ENCODE peak calls at places on chromosomes 5 and 9, in five cellular contexts. B is trophoblast cell, I is mesendoderm, C is H9, X is neuronal stem cell. W is an unnamed sample.

GRCh38 chr9:38066907-38067610 is 2.0 kb downstream of the SHB start:
- DNase-seq in B (peak), I (peak), C (no peak), X (no peak), W (no peak)

GRCh38 chr5:35164860-35165542 is 65.3 kb downstream of the PRLR start:
- DNase-seq in B (no peak), I (no peak), C (no peak), X (no peak), W (no peak)

GRCh38 chr9:83065233-83065632 is 2.3 kb upstream of the RASEF start:
- DNase-seq in B (no peak), I (no peak), C (no peak), X (no peak), W (no peak)

GRCh38 chr9:121835581-121836381 is 184.3 kb downstream of the DAB2IP start:
- DNase-seq in B (no peak), I (peak), C (no peak), X (no peak), W (peak)

GRCh38 chr5:113036826-113037225 is 60.2 kb downstream of the DCP2 start:
- DNase-seq in B (no peak), I (no peak), C (no peak), X (no peak), W (no peak)

GRCh38 chr5:173454764-173455598 is 126.8 kb upstream of the STC2 start:
- DNase-seq in B (peak), I (peak), C (no peak), X (no peak), W (peak)

GRCh38 chr9:132591244-132591643 is 8.8 kb downstream of the BARHL1 start:
- DNase-seq in B (no peak), I (no peak), C (no peak), X (no peak), W (no peak)

GRCh38 chr9:38362912-38363588 is 29.5 kb upstream of the ALDH1B1 start:
- DNase-seq in B (peak), I (peak), C (no peak), X (peak), W (peak)

GRCh38 chr9:14326264-14326826 is 12.4 kb upstream of the NFIB start:
- DNase-seq in B (peak), I (no peak), C (no peak), X (no peak), W (peak)

GRCh38 chr5:167736992-167737391 is 554.5 kb upstream of the WWC1 start:
- DNase-seq in B (no peak), I (no peak), C (no peak), X (no peak), W (no peak)

GRCh38 chr5:36237756-36238155 is 4.0 kb downstream of the NADK2 start:
- DNase-seq in B (peak), I (no peak), C (no peak), X (no peak), W (no peak)

GRCh38 chr5:88689662-88690351 is 193.2 kb downstream of the MEF2C start:
- DNase-seq in B (no peak), I (no peak), C (peak), X (no peak), W (no peak)

GRCh38 chr5:88688981-88689661 is 193.9 kb downstream of the MEF2C start:
- DNase-seq in B (no peak), I (no peak), C (peak), X (no peak), W (no peak)

GRCh38 chr5:88691945-88692868 is 190.8 kb downstream of the MEF2C start:
- DNase-seq in B (no peak), I (peak), C (peak), X (no peak), W (no peak)

GRCh38 chr5:88692979-88693932 is 189.7 kb downstream of the MEF2C start:
- DNase-seq in B (no peak), I (peak), C (peak), X (no peak), W (no peak)

GRCh38 chr5:88690619-88691560 is 192.1 kb downstream of the MEF2C start:
- DNase-seq in B (peak), I (peak), C (peak), X (no peak), W (peak)
- H3K4ac ChIP-seq in B (no peak), I (no peak), C (no peak), X (no peak), W (no peak)

GRCh38 chr5:73373814-73374510 is 74.6 kb downstream of the FOXD1 start:
- DNase-seq in B (no peak), I (no peak), C (no peak), X (no peak), W (no peak)
- H3K4ac ChIP-seq in B (peak), I (no peak), C (no peak), X (no peak), W (peak)

DNA sequence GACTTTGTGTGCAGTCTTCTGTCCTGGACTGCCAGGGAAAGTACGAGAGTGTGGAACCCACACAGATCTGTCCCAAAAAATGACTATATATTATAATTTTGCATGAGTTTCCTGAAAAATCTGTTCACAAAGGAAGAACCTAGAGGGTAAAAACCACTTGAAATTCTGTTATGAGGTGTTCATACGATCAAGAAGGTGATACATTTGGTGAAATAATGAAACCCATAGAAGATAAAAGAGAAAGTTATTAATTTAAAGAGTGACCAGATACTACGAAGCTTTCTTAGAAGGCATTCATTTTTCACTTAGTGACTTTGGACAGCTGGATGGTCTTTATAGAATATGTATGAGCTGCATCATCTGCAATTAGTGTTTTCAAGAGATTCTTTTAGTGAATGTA is 32.9 kb downstream of the SLC12A2 start:
- DNase-seq in B (no peak), I (no peak), C (no peak), X (no peak), W (no peak)
- H3K4ac ChIP-seq in B (no peak), I (no peak), C (no peak), X (no peak), W (no peak)

GRCh38 chr5:180818942-180819341 is 16.3 kb upstream of the MGAT1 start:
- DNase-seq in B (no peak), I (no peak), C (no peak), X (no peak), W (no peak)

GRCh38 chr5:180816608-180817534 is 14.3 kb upstream of the MGAT1 start:
- DNase-seq in B (peak), I (no peak), C (no peak), X (no peak), W (peak)

GRCh38 chr5:180817847-180818246 is 15.2 kb upstream of the MGAT1 start:
- DNase-seq in B (peak), I (no peak), C (no peak), X (no peak), W (no peak)

GRCh38 chr5:180820788-180821321 is 18.2 kb upstream of the MGAT1 start:
- DNase-seq in B (peak), I (no peak), C (no peak), X (no peak), W (peak)

GRCh38 chr5:180818275-180818674 is 15.7 kb upstream of the MGAT1 start:
- DNase-seq in B (no peak), I (no peak), C (no peak), X (no peak), W (no peak)
- H3K4ac ChIP-seq in B (no peak), I (no peak), C (no peak), X (no peak), W (peak)

GRCh38 chr5:7802855-7803254 is 48.1 kb downstream of the CFAP90 start:
- DNase-seq in B (peak), I (no peak), C (no peak), X (no peak), W (no peak)
- H3K4ac ChIP-seq in B (no peak), I (no peak), C (no peak), X (no peak), W (no peak)

DNA sequence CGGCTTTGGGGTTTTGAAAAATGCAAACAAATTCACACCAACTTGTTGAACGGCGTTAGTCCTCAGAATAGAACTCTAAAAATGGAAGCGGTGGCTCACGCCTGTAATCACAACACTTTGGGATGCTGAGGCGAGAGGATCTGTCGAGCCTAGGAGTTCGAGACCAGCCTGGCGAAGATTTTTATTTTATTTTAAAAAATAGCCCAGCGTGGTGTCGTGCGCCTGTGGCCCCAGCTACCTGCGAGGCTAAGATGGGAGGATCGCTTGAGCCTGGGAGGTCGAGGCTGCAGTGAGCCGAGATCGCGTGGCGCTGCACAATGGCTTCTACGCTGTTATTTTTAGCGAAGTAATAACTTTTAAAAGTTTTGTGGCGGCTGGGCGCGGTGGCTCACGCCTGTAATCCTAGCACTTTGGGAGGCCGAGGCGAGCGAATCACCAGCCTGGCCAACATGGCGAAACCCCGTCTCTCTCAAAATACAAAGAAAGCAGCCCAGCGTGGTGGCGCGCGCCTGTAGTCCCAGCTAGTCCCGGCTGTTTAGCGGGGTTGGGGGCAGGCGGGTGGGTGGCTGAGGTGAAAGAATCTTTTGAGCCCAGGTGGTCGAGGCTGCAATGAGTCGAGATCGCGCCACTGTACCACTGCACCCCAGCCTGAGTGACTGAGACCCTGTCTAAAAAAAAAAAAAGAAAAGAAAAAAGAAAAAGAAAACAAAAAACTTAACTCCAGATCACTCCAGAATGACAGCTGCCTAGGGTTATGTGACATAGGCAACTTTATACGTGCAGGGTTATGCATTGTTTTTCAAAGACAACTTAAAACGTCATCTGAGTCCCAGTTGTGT is 808 bp upstream of the PLIN2 start:
- DNase-seq in B (peak), I (peak), C (peak), X (peak), W (no peak)
- H3K4ac ChIP-seq in B (peak), I (peak), C (peak), X (no peak), W (peak)

GRCh38 chr9:7147136-7148090 is 389.6 kb downstream of the KDM4C start:
- DNase-seq in B (no peak), I (peak), C (no peak), X (no peak), W (peak)
- H3K4ac ChIP-seq in B (peak), I (no peak), C (no peak), X (no peak), W (peak)

DNA sequence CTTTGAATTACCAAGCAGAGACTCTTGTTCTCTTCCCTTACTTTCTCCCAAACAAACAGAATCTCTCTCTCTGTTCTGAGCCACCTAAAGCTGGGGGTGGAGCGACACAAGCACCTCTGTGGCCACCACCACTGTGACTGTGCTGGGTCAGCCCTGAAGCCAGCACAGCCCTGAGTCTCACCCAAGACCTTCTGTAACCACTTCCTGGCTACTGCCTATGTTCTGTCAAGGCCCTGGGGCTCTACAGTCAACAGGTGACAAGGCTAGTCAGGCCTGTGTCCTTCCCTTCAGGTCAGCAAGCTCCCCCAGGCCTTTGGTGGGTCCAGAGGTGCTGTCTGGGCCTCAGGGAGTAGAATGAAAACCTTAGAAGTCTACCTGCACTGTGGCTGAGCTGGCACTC is 26.1 kb upstream of the SLC28A3 start:
- DNase-seq in B (no peak), I (no peak), C (no peak), X (no peak), W (no peak)
- H3K4ac ChIP-seq in B (no peak), I (no peak), C (no peak), X (no peak), W (no peak)

W was measured in IMR-90.